ENCODE peak calls at places on chromosomes 12 and 14, in eight cellular contexts. One of them, this sample, is unnamed.

GRCh38 chr12:102484017-102484731 is 3.8 kb upstream of the IGF1 start:
- DNase-seq in ELF-1: peak; percentile 56
- DNase-seq in KBM-7: peak; percentile 65
- DNase-seq in posterior vena cava: peak; percentile 85
- DNase-seq in IMR-90: peak; percentile 41
- DNase-seq in NCI-H146: peak; percentile 24
- DNase-seq in memory B cell: peak; percentile 43
- DNase-seq in fibroblast of the conjunctiva: peak; percentile 31
- DNase-seq in this sample: no peak

GRCh38 chr14:99576304-99576703 is 27.7 kb downstream of the CCDC85C start:
- DNase-seq in KBM-7: no peak
- DNase-seq in ELF-1: no peak
- DNase-seq in posterior vena cava: no peak
- DNase-seq in fibroblast of the conjunctiva: no peak
- DNase-seq in NCI-H146: no peak
- DNase-seq in IMR-90: no peak
- DNase-seq in memory B cell: no peak
- DNase-seq in this sample: no peak

GRCh38 chr14:37673439-37673838 is 78.0 kb downstream of the TTC6 start:
- DNase-seq in memory B cell: no peak
- DNase-seq in IMR-90: no peak
- DNase-seq in posterior vena cava: no peak
- DNase-seq in fibroblast of the conjunctiva: no peak
- DNase-seq in NCI-H146: no peak
- DNase-seq in ELF-1: no peak
- DNase-seq in KBM-7: no peak
- DNase-seq in this sample: no peak

GRCh38 chr12:131927110-131928079 is 1.7 kb upstream of the PUS1 start:
- DNase-seq in fibroblast of the conjunctiva: no peak
- DNase-seq in posterior vena cava: no peak
- DNase-seq in IMR-90: no peak
- DNase-seq in NCI-H146: no peak
- DNase-seq in ELF-1: peak; percentile 26
- DNase-seq in KBM-7: no peak
- DNase-seq in memory B cell: peak; percentile 15
- DNase-seq in this sample: no peak

GRCh38 chr12:123223241-123223668 is 9.7 kb downstream of the MPHOSPH9 start:
- DNase-seq in NCI-H146: no peak
- DNase-seq in fibroblast of the conjunctiva: no peak
- DNase-seq in IMR-90: no peak
- DNase-seq in ELF-1: no peak
- DNase-seq in KBM-7: no peak
- DNase-seq in posterior vena cava: no peak
- DNase-seq in memory B cell: no peak
- DNase-seq in this sample: no peak

GRCh38 chr12:42792265-42792664 is 202.7 kb upstream of the PRICKLE1 start:
- DNase-seq in fibroblast of the conjunctiva: no peak
- DNase-seq in memory B cell: no peak
- DNase-seq in ELF-1: no peak
- DNase-seq in KBM-7: no peak
- DNase-seq in posterior vena cava: no peak
- DNase-seq in NCI-H146: no peak
- DNase-seq in IMR-90: no peak
- DNase-seq in this sample: no peak

GRCh38 chr14:33780035-33780434 is 170.8 kb downstream of the EGLN3 start:
- DNase-seq in IMR-90: no peak
- DNase-seq in memory B cell: no peak
- DNase-seq in KBM-7: no peak
- DNase-seq in NCI-H146: no peak
- DNase-seq in ELF-1: no peak
- DNase-seq in fibroblast of the conjunctiva: no peak
- DNase-seq in posterior vena cava: no peak
- DNase-seq in this sample: no peak

GRCh38 chr14:104151546-104152245 is 13.3 kb downstream of the KIF26A start:
- DNase-seq in posterior vena cava: no peak
- DNase-seq in KBM-7: no peak
- DNase-seq in fibroblast of the conjunctiva: no peak
- DNase-seq in ELF-1: no peak
- DNase-seq in IMR-90: no peak
- DNase-seq in memory B cell: no peak
- DNase-seq in NCI-H146: no peak
- DNase-seq in this sample: no peak

GRCh38 chr12:119231774-119232173 is 53.0 kb downstream of the HSPB8 start:
- DNase-seq in memory B cell: no peak
- DNase-seq in fibroblast of the conjunctiva: no peak
- DNase-seq in posterior vena cava: no peak
- DNase-seq in NCI-H146: no peak
- DNase-seq in KBM-7: no peak
- DNase-seq in ELF-1: no peak
- DNase-seq in IMR-90: no peak
- DNase-seq in this sample: no peak

GRCh38 chr12:114774181-114774580 is 90.2 kb upstream of the TBX3 start:
- DNase-seq in NCI-H146: no peak
- DNase-seq in posterior vena cava: no peak
- DNase-seq in KBM-7: no peak
- DNase-seq in memory B cell: no peak
- DNase-seq in fibroblast of the conjunctiva: no peak
- DNase-seq in ELF-1: peak; percentile 82
- DNase-seq in IMR-90: peak; percentile 85
- DNase-seq in this sample: no peak

GRCh38 chr14:70189678-70190077 is 927 bp upstream of the SLC8A3 start:
- DNase-seq in memory B cell: no peak
- DNase-seq in ELF-1: peak; percentile 31
- DNase-seq in KBM-7: no peak
- DNase-seq in IMR-90: no peak
- DNase-seq in NCI-H146: no peak
- DNase-seq in posterior vena cava: no peak
- DNase-seq in fibroblast of the conjunctiva: no peak
- DNase-seq in this sample: no peak

GRCh38 chr14:87067597-87067996 is 925.4 kb downstream of the GALC start:
- DNase-seq in IMR-90: no peak
- DNase-seq in fibroblast of the conjunctiva: no peak
- DNase-seq in NCI-H146: no peak
- DNase-seq in memory B cell: no peak
- DNase-seq in KBM-7: no peak
- DNase-seq in posterior vena cava: no peak
- DNase-seq in ELF-1: no peak
- DNase-seq in this sample: no peak

GRCh38 chr14:24982472-24983155 is 67.3 kb downstream of the STXBP6 start:
- DNase-seq in posterior vena cava: no peak
- DNase-seq in IMR-90: peak; percentile 97
- DNase-seq in memory B cell: no peak
- DNase-seq in NCI-H146: no peak
- DNase-seq in ELF-1: no peak
- DNase-seq in KBM-7: no peak
- DNase-seq in fibroblast of the conjunctiva: no peak
- DNase-seq in this sample: no peak

GRCh38 chr12:97404549-97404948 is 58.1 kb upstream of the RMST start:
- DNase-seq in posterior vena cava: no peak
- DNase-seq in fibroblast of the conjunctiva: no peak
- DNase-seq in IMR-90: peak; percentile 6
- DNase-seq in NCI-H146: peak; percentile 61
- DNase-seq in KBM-7: peak; percentile 21
- DNase-seq in ELF-1: peak; percentile 53
- DNase-seq in memory B cell: peak; percentile 13
- DNase-seq in this sample: peak; percentile 4

GRCh38 chr14:105918496-105919262 is 392.3 kb downstream of the TMEM121 start:
- DNase-seq in KBM-7: no peak
- DNase-seq in fibroblast of the conjunctiva: no peak
- DNase-seq in IMR-90: no peak
- DNase-seq in memory B cell: no peak
- DNase-seq in posterior vena cava: peak; percentile 54
- DNase-seq in ELF-1: no peak
- DNase-seq in NCI-H146: no peak
- DNase-seq in this sample: no peak

GRCh38 chr12:57624441-57625220 is 8.4 kb downstream of the B4GALNT1 start:
- DNase-seq in KBM-7: no peak
- DNase-seq in fibroblast of the conjunctiva: no peak
- DNase-seq in NCI-H146: no peak
- DNase-seq in posterior vena cava: no peak
- DNase-seq in memory B cell: no peak
- DNase-seq in ELF-1: no peak
- DNase-seq in IMR-90: no peak
- DNase-seq in this sample: no peak

GRCh38 chr14:72154645-72155378 is 222.6 kb downstream of the RGS6 start:
- DNase-seq in posterior vena cava: no peak
- DNase-seq in fibroblast of the conjunctiva: no peak
- DNase-seq in ELF-1: peak; percentile 30
- DNase-seq in IMR-90: no peak
- DNase-seq in NCI-H146: no peak
- DNase-seq in KBM-7: no peak
- DNase-seq in memory B cell: no peak
- DNase-seq in this sample: no peak

GRCh38 chr14:72636871-72637270 is 257.0 kb downstream of the DPF3 start:
- DNase-seq in NCI-H146: no peak
- DNase-seq in memory B cell: no peak
- DNase-seq in KBM-7: no peak
- DNase-seq in fibroblast of the conjunctiva: no peak
- DNase-seq in ELF-1: no peak
- DNase-seq in posterior vena cava: no peak
- DNase-seq in IMR-90: no peak
- DNase-seq in this sample: no peak

GRCh38 chr12:131756441-131756840 is 45.6 kb downstream of the SFSWAP start:
- DNase-seq in KBM-7: no peak
- DNase-seq in ELF-1: no peak
- DNase-seq in fibroblast of the conjunctiva: no peak
- DNase-seq in NCI-H146: no peak
- DNase-seq in IMR-90: no peak
- DNase-seq in posterior vena cava: peak; percentile 40
- DNase-seq in memory B cell: no peak
- DNase-seq in this sample: no peak

GRCh38 chr12:114152890-114153289 is 186.8 kb upstream of the RBM19 start:
- DNase-seq in NCI-H146: no peak
- DNase-seq in IMR-90: no peak
- DNase-seq in memory B cell: no peak
- DNase-seq in fibroblast of the conjunctiva: no peak
- DNase-seq in ELF-1: no peak
- DNase-seq in KBM-7: no peak
- DNase-seq in posterior vena cava: no peak
- DNase-seq in this sample: no peak

GRCh38 chr12:126108247-126108646 is 1043.0 kb downstream of the AACS start:
- DNase-seq in KBM-7: no peak
- DNase-seq in memory B cell: no peak
- DNase-seq in fibroblast of the conjunctiva: no peak
- DNase-seq in ELF-1: no peak
- DNase-seq in NCI-H146: no peak
- DNase-seq in IMR-90: no peak
- DNase-seq in posterior vena cava: no peak
- DNase-seq in this sample: no peak

GRCh38 chr14:99252940-99253868 is 18.8 kb downstream of the BCL11B start:
- DNase-seq in NCI-H146: no peak
- DNase-seq in IMR-90: no peak
- DNase-seq in ELF-1: no peak
- DNase-seq in KBM-7: no peak
- DNase-seq in posterior vena cava: no peak
- DNase-seq in memory B cell: no peak
- DNase-seq in fibroblast of the conjunctiva: no peak
- DNase-seq in this sample: no peak

GRCh38 chr12:25839470-25839869 is 119.0 kb upstream of the RASSF8 start:
- DNase-seq in memory B cell: no peak
- DNase-seq in IMR-90: peak; percentile 70
- DNase-seq in ELF-1: no peak
- DNase-seq in posterior vena cava: no peak
- DNase-seq in fibroblast of the conjunctiva: no peak
- DNase-seq in NCI-H146: no peak
- DNase-seq in KBM-7: no peak
- DNase-seq in this sample: no peak

GRCh38 chr14:71701990-71702389 is 230.2 kb upstream of the RGS6 start:
- DNase-seq in posterior vena cava: no peak
- DNase-seq in fibroblast of the conjunctiva: no peak
- DNase-seq in KBM-7: no peak
- DNase-seq in IMR-90: peak; percentile 89
- DNase-seq in memory B cell: no peak
- DNase-seq in ELF-1: no peak
- DNase-seq in NCI-H146: no peak
- DNase-seq in this sample: no peak

GRCh38 chr14:57182760-57183503 is 85.8 kb downstream of the EXOC5 start:
- DNase-seq in ELF-1: peak; percentile 29
- DNase-seq in fibroblast of the conjunctiva: no peak
- DNase-seq in IMR-90: peak; percentile 2
- DNase-seq in NCI-H146: peak; percentile 27
- DNase-seq in KBM-7: peak; percentile 4
- DNase-seq in memory B cell: no peak
- DNase-seq in posterior vena cava: no peak
- DNase-seq in this sample: no peak

GRCh38 chr12:98973395-98973794 is 328.3 kb downstream of the APAF1 start:
- DNase-seq in memory B cell: no peak
- DNase-seq in NCI-H146: no peak
- DNase-seq in IMR-90: no peak
- DNase-seq in posterior vena cava: no peak
- DNase-seq in ELF-1: no peak
- DNase-seq in KBM-7: no peak
- DNase-seq in fibroblast of the conjunctiva: peak; percentile 28
- DNase-seq in this sample: no peak

GRCh38 chr14:92564361-92565039 is 50.9 kb downstream of the RIN3 start:
- DNase-seq in KBM-7: no peak
- DNase-seq in ELF-1: no peak
- DNase-seq in fibroblast of the conjunctiva: no peak
- DNase-seq in IMR-90: no peak
- DNase-seq in NCI-H146: no peak
- DNase-seq in posterior vena cava: no peak
- DNase-seq in memory B cell: no peak
- DNase-seq in this sample: no peak

GRCh38 chr12:5456906-5457305 is 25.0 kb downstream of the NTF3 start:
- DNase-seq in KBM-7: peak; percentile 3
- DNase-seq in posterior vena cava: peak; percentile 22
- DNase-seq in ELF-1: no peak
- DNase-seq in memory B cell: no peak
- DNase-seq in IMR-90: peak; percentile 82
- DNase-seq in fibroblast of the conjunctiva: no peak
- DNase-seq in NCI-H146: no peak
- DNase-seq in this sample: no peak

GRCh38 chr14:57168138-57168695 is 100.5 kb downstream of the EXOC5 start:
- DNase-seq in NCI-H146: no peak
- DNase-seq in KBM-7: no peak
- DNase-seq in fibroblast of the conjunctiva: no peak
- DNase-seq in ELF-1: no peak
- DNase-seq in posterior vena cava: no peak
- DNase-seq in IMR-90: no peak
- DNase-seq in memory B cell: no peak
- DNase-seq in this sample: no peak

GRCh38 chr14:94441130-94441529 is 11.5 kb downstream of the SERPINA11 start:
- DNase-seq in IMR-90: no peak
- DNase-seq in NCI-H146: no peak
- DNase-seq in KBM-7: no peak
- DNase-seq in fibroblast of the conjunctiva: no peak
- DNase-seq in memory B cell: no peak
- DNase-seq in ELF-1: no peak
- DNase-seq in posterior vena cava: no peak
- DNase-seq in this sample: no peak

GRCh38 chr14:41297961-41298690 is 308.6 kb upstream of the LRFN5 start:
- DNase-seq in IMR-90: no peak
- DNase-seq in fibroblast of the conjunctiva: no peak
- DNase-seq in memory B cell: no peak
- DNase-seq in ELF-1: no peak
- DNase-seq in posterior vena cava: no peak
- DNase-seq in KBM-7: no peak
- DNase-seq in NCI-H146: no peak
- DNase-seq in this sample: no peak

GRCh38 chr12:119176267-119177055 is 2.3 kb upstream of the HSPB8 start:
- DNase-seq in KBM-7: no peak
- DNase-seq in NCI-H146: peak; percentile 84
- DNase-seq in IMR-90: peak; percentile 95
- DNase-seq in memory B cell: no peak
- DNase-seq in ELF-1: peak; percentile 90
- DNase-seq in posterior vena cava: peak; percentile 97
- DNase-seq in fibroblast of the conjunctiva: peak; percentile 73
- DNase-seq in this sample: no peak

GRCh38 chr12:52812749-52813148 is 1.2 kb downstream of the KRT4 start:
- DNase-seq in IMR-90: no peak
- DNase-seq in KBM-7: no peak
- DNase-seq in ELF-1: no peak
- DNase-seq in posterior vena cava: peak; percentile 31
- DNase-seq in memory B cell: no peak
- DNase-seq in NCI-H146: no peak
- DNase-seq in fibroblast of the conjunctiva: no peak
- DNase-seq in this sample: no peak

GRCh38 chr12:108400481-108400880 is 61.4 kb upstream of the CMKLR1 start:
- DNase-seq in NCI-H146: no peak
- DNase-seq in fibroblast of the conjunctiva: no peak
- DNase-seq in KBM-7: no peak
- DNase-seq in memory B cell: no peak
- DNase-seq in ELF-1: no peak
- DNase-seq in IMR-90: no peak
- DNase-seq in posterior vena cava: no peak
- DNase-seq in this sample: no peak